ENCODE peak calls at places on chromosome 4, in seven cellular contexts. K, Y, S, P, Z, I and D are unnamed samples.

GRCh38 chr4:88814043-88814617 is 116.5 kb upstream of the NAP1L5 start:
- DNase-seq in K (no peak), Y (no peak), S (no peak), P (no peak), Z (no peak), I (no peak), D (no peak)

GRCh38 chr4:130675262-130675661 is 1579.3 kb downstream of the C4orf33 start:
- DNase-seq in K (no peak), Y (no peak), S (no peak), P (no peak), Z (no peak), I (no peak), D (no peak)

GRCh38 chr4:10006236-10006603 is 15.1 kb downstream of the SLC2A9 start:
- DNase-seq in K (no peak), Y (no peak), S (no peak), P (no peak), Z (no peak), I (no peak), D (peak)

GRCh38 chr4:184234155-184234554 is 16.5 kb upstream of the ENPP6 start:
- DNase-seq in K (no peak), Y (no peak), S (no peak), P (no peak), Z (no peak), I (no peak), D (no peak)

GRCh38 chr4:185904381-185904780 is 92.4 kb upstream of the SORBS2 start:
- DNase-seq in K (no peak), Y (no peak), S (no peak), P (no peak), Z (no peak), I (no peak), D (no peak)

GRCh38 chr4:1233641-1234277 is 15.2 kb downstream of the CTBP1 start:
- DNase-seq in K (no peak), Y (peak), S (no peak), P (peak), Z (no peak), I (peak), D (no peak)

GRCh38 chr4:174865418-174865985 is 36.5 kb upstream of the GLRA3 start:
- DNase-seq in K (no peak), Y (no peak), S (no peak), P (no peak), Z (no peak), I (no peak), D (no peak)

GRCh38 chr4:92433272-92433758 is 129.5 kb downstream of the GRID2 start:
- DNase-seq in K (no peak), Y (no peak), S (no peak), P (no peak), Z (no peak), I (no peak), D (no peak)

GRCh38 chr4:104641427-104641826 is 146.7 kb upstream of the CXXC4 start:
- DNase-seq in K (no peak), Y (no peak), S (no peak), P (no peak), Z (no peak), I (no peak), D (no peak)

GRCh38 chr4:20251796-20252655 is at the start of gene SLIT2:
- DNase-seq in K (peak), Y (peak), S (no peak), P (peak), Z (no peak), I (peak), D (peak)

GRCh38 chr4:152408514-152409327 is 127.2 kb downstream of the FBXW7 start:
- DNase-seq in K (no peak), Y (no peak), S (no peak), P (no peak), Z (no peak), I (no peak), D (no peak)

GRCh38 chr4:161356351-161356750 is 807.4 kb downstream of the FSTL5 start:
- DNase-seq in K (no peak), Y (no peak), S (no peak), P (no peak), Z (no peak), I (no peak), D (no peak)

GRCh38 chr4:169314906-169315305 is 44.1 kb upstream of the SH3RF1 start:
- DNase-seq in K (peak), Y (peak), S (no peak), P (peak), Z (no peak), I (peak), D (no peak)